ENCODE peak calls at places on chromosomes 1 and 21, in eight cellular contexts. K is endodermal cell; T is neural crest cell; V is iPS-NIHi11; R is activated CD8-positive, alpha-beta memory T cell treated with anti-CD3 and anti-CD28 coated beads, Interleukin-2, amount 50 U/mL, for 48 hours; F is astrocyte of the spinal cord; Q is stimulated activated CD8-positive, alpha-beta memory T cell treated with anti-CD3 and anti-CD28 coated beads, Interleukin-15, amount 100 ng/mL, for 4 hours; Z is nephron progenitor cell. M is an unnamed sample.

GRCh38 chr1:180282401-180282800 is 52.3 kb downstream of the LHX4 start:
- DNase-seq in K (no peak), T (no peak), V (no peak), R (no peak), F (no peak), Q (no peak), Z (no peak), M (no peak)

GRCh38 chr1:189597083-189597482 is 880.6 kb downstream of the BRINP3 start:
- DNase-seq in K (no peak), T (no peak), V (no peak), R (no peak), F (no peak), Q (no peak), Z (no peak), M (no peak)

GRCh38 chr1:208184993-208185703 is 59.0 kb downstream of the PLXNA2 start:
- DNase-seq in K (no peak), T (no peak), V (no peak), R (no peak), F (peak), Q (no peak), Z (no peak), M (no peak)

GRCh38 chr1:78323311-78323710 is 167.5 kb upstream of the PTGFR start:
- DNase-seq in K (no peak), T (no peak), V (no peak), R (no peak), F (no peak), Q (no peak), Z (no peak), M (no peak)

GRCh38 chr1:203178083-203178482 is 2.5 kb upstream of the MYBPH start:
- DNase-seq in K (peak), T (no peak), V (peak), R (no peak), F (no peak), Q (no peak), Z (no peak), M (no peak)

GRCh38 chr1:48236716-48237470 is 14.4 kb downstream of the SLC5A9 start:
- DNase-seq in K (peak), T (no peak), V (peak), R (no peak), F (peak), Q (no peak), Z (peak), M (peak)

GRCh38 chr1:94481473-94481933 is 60.1 kb downstream of the F3 start:
- DNase-seq in K (peak), T (peak), V (peak), R (peak), F (peak), Q (no peak), Z (peak), M (peak)

GRCh38 chr21:29829514-29830255 is 110.1 kb downstream of the GRIK1 start:
- DNase-seq in K (no peak), T (no peak), V (no peak), R (no peak), F (peak), Q (no peak), Z (no peak), M (no peak)

GRCh38 chr1:214658785-214659184 is 55.8 kb downstream of the CENPF start:
- DNase-seq in K (peak), T (no peak), V (peak), R (no peak), F (peak), Q (no peak), Z (peak), M (peak)

GRCh38 chr1:211648980-211649934 is 26.2 kb downstream of the NEK2 start:
- DNase-seq in K (no peak), T (no peak), V (peak), R (no peak), F (no peak), Q (no peak), Z (no peak), M (no peak)

GRCh38 chr1:14835725-14836124 is 237.2 kb downstream of the KAZN start:
- DNase-seq in K (no peak), T (no peak), V (no peak), R (no peak), F (peak), Q (no peak), Z (no peak), M (no peak)

GRCh38 chr1:211334986-211335385 is 8.4 kb downstream of the TRAF5 start:
- DNase-seq in K (no peak), T (no peak), V (no peak), R (peak), F (no peak), Q (no peak), Z (no peak), M (no peak)

GRCh38 chr1:214553142-214553710 is 1.8 kb upstream of the PTPN14 start:
- DNase-seq in K (no peak), T (no peak), V (no peak), R (no peak), F (no peak), Q (no peak), Z (no peak), M (no peak)

GRCh38 chr1:117093091-117093534 is 28.4 kb downstream of the TRIM45 start:
- DNase-seq in K (peak), T (no peak), V (peak), R (no peak), F (peak), Q (no peak), Z (peak), M (no peak)

GRCh38 chr1:173867753-173868265 is at the start of gene GAS5:
- DNase-seq in K (peak), T (peak), V (peak), R (no peak), F (peak), Q (peak), Z (peak), M (peak)

M was measured in HEK293T.